ENCODE peak calls at places on chromosomes 11 and 22, in five cellular contexts. J, E, I, F and Q are unnamed samples.

GRCh38 chr11:19398772-19399542 is 158.2 kb upstream of the E2F8 start:
- DNase-seq in E (no peak), F (no peak), I (no peak), J (peak; percentile 40), Q (no peak)

GRCh38 chr11:71129624-71130023 is 122.8 kb downstream of the SHANK2 start:
- DNase-seq in J (no peak), I (peak; percentile 42), E (no peak), F (no peak), Q (no peak)

GRCh38 chr11:79100093-79100704 is 340.6 kb downstream of the TENM4 start:
- DNase-seq in F (peak; percentile 46), E (no peak), J (no peak), I (no peak), Q (no peak)

GRCh38 chr11:116853461-116854073 is 16.1 kb upstream of the APOA1 start:
- DNase-seq in J (no peak), I (peak; percentile 96), E (no peak), F (no peak), Q (no peak)

GRCh38 chr11:66478823-66479740 is 1.2 kb upstream of the DPP3 start:
- DNase-seq in J (no peak), F (peak; percentile 24), E (peak; percentile 48), I (peak; percentile 22), Q (peak; percentile 81)

GRCh38 chr11:84588131-84588829 is 1038.9 kb downstream of the DLG2 start:
- DNase-seq in F (no peak), I (no peak), J (no peak), E (no peak), Q (no peak)

GRCh38 chr11:108967571-108967970 is 302.7 kb downstream of the DDX10 start:
- DNase-seq in I (no peak), J (no peak), E (no peak), F (peak; percentile 60), Q (no peak)

GRCh38 chr11:60918941-60919275 is 5.0 kb downstream of the TMEM109 start:
- DNase-seq in J (no peak), I (peak; percentile 64), E (no peak), F (no peak), Q (no peak)

GRCh38 chr11:117210620-117211019 is 11.4 kb downstream of the TAGLN start:
- DNase-seq in I (no peak), J (no peak), F (no peak), E (no peak), Q (no peak)

GRCh38 chr11:8501838-8502237 is 92.2 kb downstream of the STK33 start:
- DNase-seq in E (no peak), F (no peak), J (no peak), I (no peak), Q (no peak)

GRCh38 chr11:80958414-80958813 is 1517.6 kb upstream of the TENM4 start:
- DNase-seq in J (no peak), I (peak; percentile 49), E (no peak), F (no peak), Q (no peak)

GRCh38 chr22:27112273-27112672 is 454.9 kb downstream of the MIAT start:
- DNase-seq in F (no peak), E (no peak), I (no peak), J (no peak), Q (no peak)

GRCh38 chr11:6618117-6619020 is 853 bp downstream of the TPP1 start:
- DNase-seq in J (peak; percentile 82), I (peak; percentile 47), E (peak; percentile 65), F (no peak), Q (peak; percentile 65)

GRCh38 chr11:28009383-28009782 is 98.6 kb downstream of the KIF18A start:
- DNase-seq in E (no peak), F (no peak), J (no peak), I (peak; percentile 17), Q (no peak)

GRCh38 chr11:133785795-133786194 is 59.5 kb downstream of the SPATA19 start:
- DNase-seq in I (no peak), J (no peak), F (no peak), E (no peak), Q (no peak)

GRCh38 chr11:7576671-7577225 is 62.9 kb downstream of the PPFIBP2 start:
- DNase-seq in E (no peak), F (peak; percentile 36), J (peak; percentile 61), I (no peak), Q (no peak)

GRCh38 chr22:23178512-23179254 is 1.6 kb upstream of the BCR start:
- DNase-seq in E (peak; percentile 73), F (peak; percentile 82), I (no peak), J (peak; percentile 78), Q (peak; percentile 84)

GRCh38 chr11:35796542-35796941 is 134.0 kb downstream of the TRIM44 start:
- DNase-seq in I (peak; percentile 65), F (no peak), E (no peak), J (no peak), Q (no peak)

GRCh38 chr22:50599816-50600454 is 658 bp upstream of the MAPK8IP2 start:
- DNase-seq in J (peak; percentile 79), F (peak; percentile 82), I (no peak), E (peak; percentile 61), Q (no peak)

GRCh38 chr11:2783536-2784082 is 83.8 kb upstream of the KCNQ1OT1 start:
- DNase-seq in E (no peak), F (no peak), J (no peak), I (no peak), Q (no peak)

GRCh38 chr11:21896216-21896615 is 296.7 kb upstream of the ANO5 start:
- DNase-seq in E (no peak), I (no peak), J (no peak), F (no peak), Q (no peak)

GRCh38 chr11:12089041-12089440 is 21.3 kb upstream of the MICAL2 start:
- DNase-seq in E (no peak), I (no peak), F (no peak), J (no peak), Q (no peak)

GRCh38 chr11:114228401-114229061 is 67.7 kb upstream of the NNMT start:
- DNase-seq in F (no peak), I (no peak), E (no peak), J (no peak), Q (no peak)

GRCh38 chr11:267491-267994 is 10.7 kb upstream of the NLRP6 start:
- DNase-seq in E (peak; percentile 61), I (no peak), J (no peak), F (no peak), Q (peak; percentile 85)

GRCh38 chr11:106733518-106734162 is 284.6 kb downstream of the GUCY1A2 start:
- DNase-seq in I (no peak), F (no peak), J (no peak), E (no peak), Q (no peak)

DNA sequence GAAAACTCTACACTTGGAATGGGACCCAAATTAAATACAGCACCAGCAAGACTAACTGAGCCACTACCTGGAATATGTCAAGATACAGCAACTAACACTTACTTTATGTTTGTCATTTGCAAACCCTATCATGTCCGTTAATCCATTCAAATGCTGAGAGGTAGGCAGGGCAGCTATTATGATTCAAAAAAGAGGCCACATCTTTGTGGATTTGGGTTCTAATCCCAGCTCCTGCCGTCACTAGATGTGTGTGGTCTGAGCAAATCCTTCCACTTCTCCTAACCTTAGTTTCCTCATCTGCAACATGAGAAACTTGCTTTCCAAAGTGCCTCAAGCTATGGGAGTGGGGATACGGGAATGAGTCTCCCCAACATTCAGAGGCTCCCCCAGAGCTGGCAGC is 24.2 kb downstream of the FLI1 start:
- DNase-seq in J (no peak), E (no peak), F (no peak), I (no peak), Q (no peak)
- H3K4me1 ChIP-seq in J (no peaks in the 10 kb centered on the region), E (peaks cover 4% of the 10 kb centered on the region), F (peaks cover 19% of the 10 kb centered on the region), I (no peaks in the 10 kb centered on the region), Q (peaks cover 91% of the 10 kb centered on the region)

DNA sequence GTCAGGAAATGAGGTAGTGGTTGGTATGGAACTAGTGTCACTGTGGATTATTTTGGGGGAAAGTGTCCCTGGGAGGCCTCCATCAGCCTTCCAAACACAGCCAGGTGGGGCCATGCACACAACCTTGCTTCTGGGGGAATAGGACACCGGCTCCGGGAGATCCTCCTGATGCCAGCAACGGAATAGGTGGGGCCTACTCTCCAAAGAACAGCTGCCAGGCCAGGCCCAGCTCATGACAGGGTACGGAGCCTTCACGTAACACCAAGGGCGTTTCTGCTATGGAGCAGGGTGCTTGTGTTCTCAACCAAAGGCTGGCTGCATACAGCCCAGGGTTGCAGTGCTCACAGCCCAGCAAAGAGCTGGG is 30.6 kb upstream of the LINC01488 start:
- DNase-seq in J (no peak), F (no peak), I (no peak), E (peak; percentile 5), Q (no peak)
- H3K27ac ChIP-seq in J (no peak overlapping the region), F (no peak overlapping the region), I (no peak overlapping the region), E (no peak overlapping the region), Q (peak overlapping the region; percentile 63)

GRCh38 chr11:65391007-65391406 is 4.6 kb downstream of the FRMD8 start:
- DNase-seq in J (peak; percentile 23), E (no peak), F (no peak), I (no peak), Q (no peak)
- H3K4me1 ChIP-seq in J (peaks cover 4% of the 10 kb centered on the region), E (no peaks in the 10 kb centered on the region), F (peaks cover 4% of the 10 kb centered on the region), I (peaks cover 9% of the 10 kb centered on the region), Q (peaks cover 50% of the 10 kb centered on the region)

GRCh38 chr22:39148024-39148726 is 4.3 kb downstream of the CBX7 start:
- DNase-seq in J (no peak), I (no peak), F (no peak), E (no peak), Q (peak; percentile 53)

GRCh38 chr22:39146256-39147101 is 6.0 kb downstream of the CBX7 start:
- DNase-seq in E (no peak), J (no peak), F (no peak), I (no peak), Q (peak; percentile 49)

GRCh38 chr22:39149915-39150847 is 2.3 kb downstream of the CBX7 start:
- DNase-seq in J (no peak), I (no peak), E (no peak), F (no peak), Q (peak; percentile 60)

GRCh38 chr22:39148727-39149535 is 3.5 kb downstream of the CBX7 start:
- DNase-seq in F (no peak), E (peak; percentile 56), J (peak; percentile 83), I (no peak), Q (peak; percentile 71)

GRCh38 chr22:39147335-39148023 is 5.0 kb downstream of the CBX7 start:
- DNase-seq in J (no peak), F (no peak), I (no peak), E (no peak), Q (peak; percentile 47)
- H3K27ac ChIP-seq in J (peak overlapping the region; percentile 97), F (no peak overlapping the region), I (no peak overlapping the region), E (peak overlapping the region; percentile 20), Q (peak overlapping the region; percentile 92)

DNA sequence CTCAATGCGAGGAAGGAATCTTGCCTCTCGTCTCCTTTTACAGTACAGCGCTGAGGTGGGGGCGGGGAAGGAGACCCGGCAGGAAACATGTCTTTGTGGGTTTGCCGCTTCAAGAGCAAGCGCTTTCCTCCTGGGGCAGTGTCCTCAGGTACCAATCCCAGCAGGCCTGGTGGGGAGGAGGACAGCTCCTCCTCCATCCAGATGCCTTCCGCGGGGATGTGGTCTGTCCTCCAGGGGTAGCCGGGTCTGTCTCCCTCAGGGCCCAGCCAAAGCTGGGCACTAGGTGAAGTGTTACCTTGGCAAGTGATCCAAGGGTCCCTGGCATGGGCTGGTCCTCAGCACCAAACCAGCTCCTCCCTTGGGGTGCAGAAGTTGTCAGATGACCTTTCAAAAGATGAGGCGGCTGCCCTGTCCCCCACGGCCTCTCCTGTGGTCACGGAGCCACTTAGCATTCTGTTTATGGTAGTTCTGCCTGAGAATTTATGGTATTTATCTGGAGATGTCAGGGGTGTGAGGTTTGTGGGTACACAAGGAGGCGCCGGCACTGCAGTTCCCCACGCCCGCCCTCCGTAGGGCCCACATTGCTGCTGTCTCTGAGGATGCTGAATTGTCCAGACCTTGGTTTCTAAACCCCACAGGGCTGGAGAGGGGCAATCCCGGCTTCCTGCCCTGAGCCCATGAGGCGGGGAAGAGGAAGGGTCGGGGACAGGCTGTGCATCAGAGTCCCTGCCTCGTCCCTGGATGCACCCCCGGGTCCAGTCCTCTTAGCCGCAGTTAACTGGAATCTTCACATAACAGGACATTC is 93.5 kb upstream of the ANO1 start:
- DNase-seq in E (no peak), F (peak; percentile 23), J (no peak), I (no peak), Q (peak; percentile 49)
- H3K4me1 ChIP-seq in E (no peaks in the 10 kb centered on the region), F (no peaks in the 10 kb centered on the region), J (peaks cover 5% of the 10 kb centered on the region), I (no peaks in the 10 kb centered on the region), Q (peaks cover 2% of the 10 kb centered on the region)